ENCODE peak calls at places on chromosomes 3 and 15, in four cellular contexts. One of them, this sample, is unnamed.
A peak's percentile ranks its signal among the peaks of the same experiment; 100 is the strongest.

GRCh38 chr3:24457719-24458118 is 36.9 kb downstream of the THRB start:
- DNase-seq in heart right ventricle: no peak
- DNase-seq in OCI-LY7: no peak
- DNase-seq in tibial nerve: no peak
- DNase-seq in this sample: no peak

GRCh38 chr3:61009025-61009424 is 242.2 kb downstream of the FHIT start:
- DNase-seq in OCI-LY7: no peak
- DNase-seq in heart right ventricle: peak; percentile 10
- DNase-seq in tibial nerve: no peak
- DNase-seq in this sample: no peak

GRCh38 chr15:97748576-97748975 is 211.9 kb upstream of the ARRDC4 start:
- DNase-seq in OCI-LY7: no peak
- DNase-seq in heart right ventricle: no peak
- DNase-seq in tibial nerve: no peak
- DNase-seq in this sample: no peak

GRCh38 chr15:85580914-85581313 is 200.5 kb downstream of the AKAP13 start:
- DNase-seq in tibial nerve: no peak
- DNase-seq in OCI-LY7: no peak
- DNase-seq in heart right ventricle: no peak
- DNase-seq in this sample: peak; percentile 63

GRCh38 chr15:58330836-58331561 is 100.8 kb upstream of the LIPC start:
- DNase-seq in heart right ventricle: no peak
- DNase-seq in tibial nerve: no peak
- DNase-seq in OCI-LY7: peak; percentile 19
- DNase-seq in this sample: no peak

GRCh38 chr3:149812606-149813366 is at the start of gene RNF13:
- DNase-seq in OCI-LY7: peak; percentile 94
- DNase-seq in tibial nerve: peak; percentile 97
- DNase-seq in heart right ventricle: peak; percentile 98
- DNase-seq in this sample: peak; percentile 98

GRCh38 chr3:54771050-54771449 is 156.8 kb downstream of the LRTM1 start:
- DNase-seq in OCI-LY7: no peak
- DNase-seq in heart right ventricle: no peak
- DNase-seq in tibial nerve: no peak
- DNase-seq in this sample: no peak

GRCh38 chr3:123728991-123729390 is 144.1 kb upstream of the HACD2 start:
- DNase-seq in tibial nerve: no peak
- DNase-seq in heart right ventricle: no peak
- DNase-seq in OCI-LY7: no peak
- DNase-seq in this sample: no peak

GRCh38 chr15:25435474-25436243 is 3.2 kb downstream of the UBE3A start:
- DNase-seq in tibial nerve: no peak
- DNase-seq in OCI-LY7: no peak
- DNase-seq in heart right ventricle: no peak
- DNase-seq in this sample: no peak

GRCh38 chr3:4687596-4687995 is 194.4 kb downstream of the ITPR1 start:
- DNase-seq in OCI-LY7: no peak
- DNase-seq in tibial nerve: no peak
- DNase-seq in heart right ventricle: no peak
- DNase-seq in this sample: no peak

GRCh38 chr15:31358957-31359721 is 32.5 kb downstream of the KLF13 start:
- DNase-seq in OCI-LY7: no peak
- DNase-seq in heart right ventricle: no peak
- DNase-seq in tibial nerve: no peak
- DNase-seq in this sample: no peak

GRCh38 chr3:127589600-127590281 is 792 bp downstream of the TPRA1 start:
- DNase-seq in tibial nerve: no peak
- DNase-seq in OCI-LY7: peak; percentile 29
- DNase-seq in heart right ventricle: no peak
- DNase-seq in this sample: peak; percentile 82

GRCh38 chr3:114645392-114645791 is 351.6 kb downstream of the TIGIT start:
- DNase-seq in tibial nerve: no peak
- DNase-seq in OCI-LY7: no peak
- DNase-seq in heart right ventricle: no peak
- DNase-seq in this sample: no peak

GRCh38 chr3:56629451-56629850 is 53.6 kb downstream of the TASOR start:
- DNase-seq in tibial nerve: no peak
- DNase-seq in heart right ventricle: no peak
- DNase-seq in OCI-LY7: no peak
- DNase-seq in this sample: no peak

GRCh38 chr3:185931777-185932176 is 6.0 kb downstream of the TRA2B start:
- DNase-seq in heart right ventricle: no peak
- DNase-seq in tibial nerve: no peak
- DNase-seq in OCI-LY7: no peak
- DNase-seq in this sample: no peak

GRCh38 chr15:37220949-37221670 is 120.8 kb upstream of the MEIS2 start:
- DNase-seq in tibial nerve: no peak
- DNase-seq in OCI-LY7: no peak
- DNase-seq in heart right ventricle: no peak
- DNase-seq in this sample: no peak

GRCh38 chr3:23264413-23264812 is 61.3 kb downstream of the UBE2E2 start:
- DNase-seq in heart right ventricle: no peak
- DNase-seq in OCI-LY7: no peak
- DNase-seq in tibial nerve: no peak
- DNase-seq in this sample: no peak

GRCh38 chr3:142857056-142857455 is 31.8 kb downstream of the PCOLCE2 start:
- DNase-seq in OCI-LY7: peak; percentile 2
- DNase-seq in heart right ventricle: peak; percentile 69
- DNase-seq in tibial nerve: no peak
- DNase-seq in this sample: no peak

GRCh38 chr3:67389176-67389575 is 265.2 kb downstream of the SUCLG2 start:
- DNase-seq in heart right ventricle: no peak
- DNase-seq in OCI-LY7: no peak
- DNase-seq in tibial nerve: no peak
- DNase-seq in this sample: no peak

GRCh38 chr15:60070838-60071493 is 66.9 kb downstream of the FOXB1 start:
- DNase-seq in tibial nerve: no peak
- DNase-seq in heart right ventricle: no peak
- DNase-seq in OCI-LY7: no peak
- DNase-seq in this sample: no peak

GRCh38 chr15:90769375-90769774 is 52.2 kb downstream of the BLM start:
- DNase-seq in tibial nerve: no peak
- DNase-seq in OCI-LY7: no peak
- DNase-seq in heart right ventricle: no peak
- DNase-seq in this sample: no peak

GRCh38 chr15:90774731-90775521 is 57.8 kb downstream of the BLM start:
- DNase-seq in OCI-LY7: no peak
- DNase-seq in tibial nerve: no peak
- DNase-seq in heart right ventricle: no peak
- DNase-seq in this sample: no peak

GRCh38 chr15:90773485-90773884 is 56.3 kb downstream of the BLM start:
- DNase-seq in heart right ventricle: no peak
- DNase-seq in OCI-LY7: no peak
- DNase-seq in tibial nerve: no peak
- DNase-seq in this sample: no peak
- H3K27ac ChIP-seq in heart right ventricle: no peak overlapping the region
- H3K27ac ChIP-seq in OCI-LY7: no peak overlapping the region
- H3K27ac ChIP-seq in tibial nerve: no peak overlapping the region
- H3K27ac ChIP-seq in this sample: no peak overlapping the region

DNA sequence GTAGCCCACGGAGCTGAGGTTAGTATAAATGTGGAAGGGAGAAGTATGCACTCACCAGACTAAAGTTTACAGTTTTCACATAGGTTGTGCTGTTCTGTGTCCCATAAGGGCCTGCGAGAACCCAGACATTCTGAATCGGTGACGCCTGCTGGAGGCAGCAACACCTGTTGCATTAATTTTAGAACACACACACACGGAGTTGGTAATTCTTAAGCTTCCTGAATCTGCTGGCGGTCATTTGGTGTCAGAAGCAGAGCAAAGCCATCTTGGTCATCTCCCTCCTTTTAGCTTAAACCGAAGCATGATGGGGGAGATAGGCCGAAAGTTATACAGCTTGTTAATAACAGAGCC is 41.1 kb upstream of the AP3B2 start:
- DNase-seq in heart right ventricle: no peak
- DNase-seq in OCI-LY7: peak; percentile 71
- DNase-seq in tibial nerve: no peak
- DNase-seq in this sample: no peak
- TF ChIP-seq CTCF in heart right ventricle: no peak
- TF ChIP-seq CTCF in OCI-LY7: peak; percentile 46
- TF ChIP-seq CTCF in tibial nerve: no peak
- TF ChIP-seq CTCF in this sample: no peak

GRCh38 chr15:63970723-63971426 is 75.4 kb downstream of the DAPK2 start:
- DNase-seq in tibial nerve: no peak
- DNase-seq in heart right ventricle: no peak
- DNase-seq in OCI-LY7: no peak
- DNase-seq in this sample: no peak

GRCh38 chr15:63968700-63969099 is 77.6 kb downstream of the DAPK2 start:
- DNase-seq in OCI-LY7: no peak
- DNase-seq in tibial nerve: no peak
- DNase-seq in heart right ventricle: no peak
- DNase-seq in this sample: no peak

GRCh38 chr15:63971427-63971805 is 74.9 kb downstream of the DAPK2 start:
- DNase-seq in OCI-LY7: peak; percentile 42
- DNase-seq in tibial nerve: no peak
- DNase-seq in heart right ventricle: no peak
- DNase-seq in this sample: no peak

GRCh38 chr15:63968122-63968524 is 78.2 kb downstream of the DAPK2 start:
- DNase-seq in tibial nerve: no peak
- DNase-seq in heart right ventricle: no peak
- DNase-seq in OCI-LY7: no peak
- DNase-seq in this sample: no peak

GRCh38 chr15:63969652-63970421 is 76.4 kb downstream of the DAPK2 start:
- DNase-seq in OCI-LY7: no peak
- DNase-seq in tibial nerve: no peak
- DNase-seq in heart right ventricle: peak; percentile 63
- DNase-seq in this sample: peak; percentile 81
- H3K27ac ChIP-seq in OCI-LY7: no peak overlapping the region
- H3K27ac ChIP-seq in tibial nerve: peak overlapping the region; percentile 15
- H3K27ac ChIP-seq in heart right ventricle: peak overlapping the region; percentile 65
- H3K27ac ChIP-seq in this sample: peak overlapping the region; percentile 61

DNA sequence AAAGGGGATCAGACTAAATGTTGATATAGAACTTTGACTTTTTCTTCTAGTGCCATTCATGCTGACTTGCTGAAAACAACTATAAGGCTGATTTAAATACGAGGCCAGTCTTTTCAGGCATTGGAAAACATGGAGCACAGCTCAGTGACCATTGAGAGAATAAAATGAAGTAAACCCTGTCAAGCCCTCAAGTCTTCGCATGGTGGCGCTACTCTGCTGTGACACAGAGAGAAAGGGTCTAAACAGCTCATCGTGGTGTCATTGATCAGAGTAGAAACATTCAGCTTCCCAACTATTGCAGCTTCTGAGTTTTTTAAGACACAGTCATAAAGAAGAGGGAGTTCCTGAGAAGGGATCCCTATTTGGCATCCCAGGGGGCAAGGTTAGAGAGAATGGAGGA is 716.2 kb downstream of the DIPK2A start:
- DNase-seq in tibial nerve: no peak
- DNase-seq in heart right ventricle: no peak
- DNase-seq in OCI-LY7: no peak
- DNase-seq in this sample: no peak
- TF ChIP-seq CTCF in tibial nerve: no peak
- TF ChIP-seq CTCF in heart right ventricle: no peak
- TF ChIP-seq CTCF in OCI-LY7: peak; percentile 34
- TF ChIP-seq CTCF in this sample: no peak

GRCh38 chr3:77563012-77563411 is 523.1 kb downstream of the ROBO2 start:
- DNase-seq in tibial nerve: no peak
- DNase-seq in heart right ventricle: no peak
- DNase-seq in OCI-LY7: no peak
- DNase-seq in this sample: no peak
- H3K27ac ChIP-seq in tibial nerve: no peak overlapping the region
- H3K27ac ChIP-seq in heart right ventricle: no peak overlapping the region
- H3K27ac ChIP-seq in OCI-LY7: no peak overlapping the region
- H3K27ac ChIP-seq in this sample: no peak overlapping the region

DNA sequence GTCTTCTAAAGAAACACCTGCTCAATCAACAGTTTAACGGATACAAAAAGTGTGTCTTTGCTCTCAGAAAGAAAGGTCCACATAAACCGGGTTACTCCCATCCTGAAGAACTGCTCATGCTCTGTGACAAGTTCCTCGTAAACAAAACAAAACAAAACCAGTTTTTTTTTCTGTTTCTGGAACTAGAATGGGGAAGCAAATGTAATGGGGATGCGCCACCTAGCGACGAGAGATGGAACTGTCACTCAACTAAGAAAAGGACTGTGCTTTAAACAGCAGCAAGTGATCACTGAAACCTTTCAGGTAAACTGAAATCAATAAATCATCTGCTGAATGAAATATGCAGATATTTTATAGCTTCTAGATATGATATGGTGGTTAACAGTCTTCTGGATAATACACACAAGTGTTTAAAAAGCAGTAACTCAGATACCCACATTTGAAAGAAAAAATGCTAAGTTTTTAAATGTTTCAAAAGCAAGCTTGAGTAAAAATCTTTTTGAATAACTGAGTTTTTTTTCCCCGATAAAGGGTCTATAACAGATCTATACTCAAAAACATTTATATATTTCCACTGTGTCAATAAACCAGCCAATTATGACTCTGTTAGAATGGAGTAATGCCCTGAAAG is 10.9 kb downstream of the TM2D3 start:
- DNase-seq in heart right ventricle: peak; percentile 77
- DNase-seq in tibial nerve: peak; percentile 63
- DNase-seq in OCI-LY7: peak; percentile 63
- DNase-seq in this sample: peak; percentile 52
- TF ChIP-seq CTCF in heart right ventricle: peak; percentile 95
- TF ChIP-seq CTCF in tibial nerve: peak; percentile 90
- TF ChIP-seq CTCF in OCI-LY7: peak; percentile 99
- TF ChIP-seq CTCF in this sample: peak; percentile 85